ENCODE peak calls at places on chromosome 4, in ten cellular contexts. W, F, N, L, Z, H, Q, O, I and R are unnamed samples.

GRCh38 chr4:80172203-80172602 is 25.1 kb upstream of the PRDM8 start:
- DNase-seq in W (no peak), F (no peak), N (no peak), L (no peak), Z (no peak), H (no peak), Q (no peak), O (no peak), I (no peak), R (no peak)

GRCh38 chr4:174794706-174795105 is 34.3 kb downstream of the GLRA3 start:
- DNase-seq in W (no peak), F (peak; percentile 13), N (no peak), L (no peak), Z (no peak), H (no peak), Q (no peak), O (no peak), I (no peak), R (no peak)

GRCh38 chr4:113686950-113687718 is 74.4 kb downstream of the CAMK2D start:
- DNase-seq in W (no peak), F (no peak), N (no peak), L (no peak), Z (no peak), H (peak; percentile 83), Q (no peak), O (no peak), I (no peak), R (no peak)

GRCh38 chr4:128924951-128925350 is 115.5 kb downstream of the JADE1 start:
- DNase-seq in W (no peak), F (no peak), N (peak; percentile 44), L (no peak), Z (no peak), H (peak; percentile 4), Q (no peak), O (no peak), I (no peak), R (no peak)

GRCh38 chr4:88706574-88706973 is 8.9 kb upstream of the NAP1L5 start:
- DNase-seq in W (no peak), F (peak; percentile 7), N (no peak), L (no peak), Z (no peak), H (peak; percentile 82), Q (peak; percentile 17), O (no peak), I (peak; percentile 32), R (peak; percentile 12)

GRCh38 chr4:145703850-145704528 is 24.0 kb downstream of the C4orf51 start:
- DNase-seq in W (no peak), F (no peak), N (no peak), L (no peak), Z (no peak), H (no peak), Q (no peak), O (no peak), I (no peak), R (no peak)

GRCh38 chr4:138266948-138267347 is 24.8 kb upstream of the SLC7A11 start:
- DNase-seq in W (no peak), F (no peak), N (no peak), L (no peak), Z (no peak), H (no peak), Q (no peak), O (no peak), I (no peak), R (no peak)

GRCh38 chr4:87097075-87097474 is 123.3 kb downstream of the KLHL8 start:
- DNase-seq in W (no peak), F (no peak), N (no peak), L (no peak), Z (no peak), H (no peak), Q (no peak), O (no peak), I (no peak), R (no peak)

GRCh38 chr4:138499627-138500026 is 257.5 kb upstream of the SLC7A11 start:
- DNase-seq in W (no peak), F (no peak), N (no peak), L (no peak), Z (no peak), H (no peak), Q (no peak), O (no peak), I (no peak), R (no peak)

GRCh38 chr4:171473155-171473554 is 340.0 kb upstream of the GALNTL6 start:
- DNase-seq in W (no peak), F (no peak), N (no peak), L (no peak), Z (no peak), H (no peak), Q (no peak), O (no peak), I (no peak), R (no peak)